ENCODE peak calls at places on chromosomes 1 and 21, in six cellular contexts. One of them, this sample, is unnamed. For H3K27me3, the result is how much of the 10 kb centered on the place peaks cover.

GRCh38 chr1:156845055-156845952 is 13.6 kb downstream of the INSRR start:
- DNase-seq in BE2C: no peak
- DNase-seq in upper lobe of right lung: no peak
- DNase-seq in psoas muscle: no peak
- DNase-seq in hepatocyte: no peak
- DNase-seq in tibial artery: no peak
- DNase-seq in this sample: no peak

GRCh38 chr21:46442938-46443337 is 15.8 kb upstream of the DIP2A start:
- DNase-seq in upper lobe of right lung: no peak
- DNase-seq in hepatocyte: no peak
- DNase-seq in BE2C: no peak
- DNase-seq in psoas muscle: no peak
- DNase-seq in tibial artery: no peak
- DNase-seq in this sample: no peak

GRCh38 chr1:59761440-59761839 is 53.3 kb upstream of the HOOK1 start:
- DNase-seq in tibial artery: no peak
- DNase-seq in psoas muscle: no peak
- DNase-seq in BE2C: no peak
- DNase-seq in upper lobe of right lung: no peak
- DNase-seq in hepatocyte: no peak
- DNase-seq in this sample: no peak

GRCh38 chr1:160997323-160998038 is 23.5 kb downstream of the F11R start:
- DNase-seq in tibial artery: peak
- DNase-seq in upper lobe of right lung: peak
- DNase-seq in hepatocyte: peak
- DNase-seq in psoas muscle: peak
- DNase-seq in BE2C: peak
- DNase-seq in this sample: peak

GRCh38 chr1:214332950-214333798 is 52.2 kb downstream of the SMYD2 start:
- DNase-seq in BE2C: peak
- DNase-seq in tibial artery: peak
- DNase-seq in upper lobe of right lung: no peak
- DNase-seq in psoas muscle: peak
- DNase-seq in hepatocyte: peak
- DNase-seq in this sample: peak

GRCh38 chr1:213883618-213884017 is 104.2 kb upstream of the PROX1 start:
- DNase-seq in BE2C: no peak
- DNase-seq in tibial artery: no peak
- DNase-seq in psoas muscle: no peak
- DNase-seq in upper lobe of right lung: no peak
- DNase-seq in hepatocyte: no peak
- DNase-seq in this sample: no peak

GRCh38 chr1:31705080-31705866 is 1.5 kb upstream of the COL16A1 start:
- DNase-seq in hepatocyte: peak
- DNase-seq in BE2C: no peak
- DNase-seq in upper lobe of right lung: no peak
- DNase-seq in psoas muscle: peak
- DNase-seq in tibial artery: peak
- DNase-seq in this sample: no peak

GRCh38 chr1:23825762-23826522 is 713 bp upstream of the HMGCL start:
- DNase-seq in hepatocyte: no peak
- DNase-seq in upper lobe of right lung: no peak
- DNase-seq in tibial artery: no peak
- DNase-seq in psoas muscle: no peak
- DNase-seq in BE2C: no peak
- DNase-seq in this sample: no peak

GRCh38 chr1:167629681-167630567 is at the start of gene RCSD1:
- DNase-seq in hepatocyte: no peak
- DNase-seq in BE2C: no peak
- DNase-seq in psoas muscle: peak
- DNase-seq in upper lobe of right lung: peak
- DNase-seq in tibial artery: no peak
- DNase-seq in this sample: no peak

GRCh38 chr1:211947396-211948295 is 87.7 kb downstream of the INTS7 start:
- DNase-seq in BE2C: no peak
- DNase-seq in upper lobe of right lung: no peak
- DNase-seq in tibial artery: no peak
- DNase-seq in psoas muscle: no peak
- DNase-seq in hepatocyte: no peak
- DNase-seq in this sample: no peak

GRCh38 chr1:203210988-203211387 is 18.5 kb downstream of the CHIT1 start:
- DNase-seq in upper lobe of right lung: no peak
- DNase-seq in hepatocyte: no peak
- DNase-seq in BE2C: no peak
- DNase-seq in tibial artery: no peak
- DNase-seq in psoas muscle: no peak
- DNase-seq in this sample: no peak

GRCh38 chr1:160850541-160850940 is 12.1 kb downstream of the CD244 start:
- DNase-seq in tibial artery: no peak
- DNase-seq in hepatocyte: no peak
- DNase-seq in BE2C: no peak
- DNase-seq in upper lobe of right lung: no peak
- DNase-seq in psoas muscle: no peak
- DNase-seq in this sample: no peak

GRCh38 chr1:53585565-53585964 is 126.4 kb downstream of the DMRTB1 start:
- DNase-seq in tibial artery: no peak
- DNase-seq in psoas muscle: no peak
- DNase-seq in upper lobe of right lung: peak
- DNase-seq in BE2C: no peak
- DNase-seq in hepatocyte: no peak
- DNase-seq in this sample: no peak

GRCh38 chr1:15371610-15372539 is 37.8 kb upstream of the EFHD2 start:
- DNase-seq in upper lobe of right lung: no peak
- DNase-seq in tibial artery: no peak
- DNase-seq in hepatocyte: no peak
- DNase-seq in BE2C: peak
- DNase-seq in psoas muscle: peak
- DNase-seq in this sample: no peak

GRCh38 chr1:227946624-227947424 is 908 bp downstream of the WNT9A start:
- DNase-seq in upper lobe of right lung: peak
- DNase-seq in tibial artery: peak
- DNase-seq in hepatocyte: peak
- DNase-seq in BE2C: peak
- DNase-seq in psoas muscle: peak
- DNase-seq in this sample: peak

GRCh38 chr1:157437301-157437700 is 115.0 kb downstream of the FCRL5 start:
- DNase-seq in hepatocyte: no peak
- DNase-seq in tibial artery: no peak
- DNase-seq in upper lobe of right lung: no peak
- DNase-seq in psoas muscle: no peak
- DNase-seq in BE2C: no peak
- DNase-seq in this sample: no peak

GRCh38 chr1:22792396-22793171 is 81.9 kb downstream of the EPHB2 start:
- DNase-seq in psoas muscle: no peak
- DNase-seq in hepatocyte: no peak
- DNase-seq in upper lobe of right lung: no peak
- DNase-seq in tibial artery: no peak
- DNase-seq in BE2C: no peak
- DNase-seq in this sample: no peak

GRCh38 chr1:36350659-36351171 is 27.3 kb upstream of the EVA1B start:
- DNase-seq in upper lobe of right lung: peak
- DNase-seq in tibial artery: peak
- DNase-seq in BE2C: no peak
- DNase-seq in hepatocyte: no peak
- DNase-seq in psoas muscle: no peak
- DNase-seq in this sample: no peak

GRCh38 chr1:27111771-27112573 is 43.0 kb downstream of the SLC9A1 start:
- DNase-seq in hepatocyte: peak
- DNase-seq in psoas muscle: peak
- DNase-seq in upper lobe of right lung: peak
- DNase-seq in tibial artery: peak
- DNase-seq in BE2C: peak
- DNase-seq in this sample: peak

GRCh38 chr21:42779431-42779861 is 99.9 kb downstream of the WDR4 start:
- DNase-seq in tibial artery: no peak
- DNase-seq in BE2C: no peak
- DNase-seq in psoas muscle: no peak
- DNase-seq in hepatocyte: no peak
- DNase-seq in upper lobe of right lung: no peak
- DNase-seq in this sample: no peak

GRCh38 chr21:42781981-42782722 is 97.2 kb downstream of the WDR4 start:
- DNase-seq in psoas muscle: no peak
- DNase-seq in hepatocyte: no peak
- DNase-seq in BE2C: peak
- DNase-seq in tibial artery: no peak
- DNase-seq in upper lobe of right lung: no peak
- DNase-seq in this sample: no peak

GRCh38 chr21:42782723-42783247 is 96.6 kb downstream of the WDR4 start:
- DNase-seq in tibial artery: no peak
- DNase-seq in psoas muscle: no peak
- DNase-seq in BE2C: no peak
- DNase-seq in upper lobe of right lung: no peak
- DNase-seq in hepatocyte: no peak
- DNase-seq in this sample: no peak

GRCh38 chr21:42784276-42784675 is 95.1 kb downstream of the WDR4 start:
- DNase-seq in upper lobe of right lung: no peak
- DNase-seq in tibial artery: peak
- DNase-seq in BE2C: no peak
- DNase-seq in psoas muscle: no peak
- DNase-seq in hepatocyte: no peak
- DNase-seq in this sample: no peak

GRCh38 chr21:42781150-42781980 is 98.0 kb downstream of the WDR4 start:
- DNase-seq in psoas muscle: no peak
- DNase-seq in upper lobe of right lung: peak
- DNase-seq in BE2C: peak
- DNase-seq in hepatocyte: peak
- DNase-seq in tibial artery: no peak
- DNase-seq in this sample: no peak
- TF ChIP-seq CTCF in psoas muscle: no peak
- TF ChIP-seq CTCF in upper lobe of right lung: no peak
- TF ChIP-seq CTCF in BE2C: peak
- TF ChIP-seq CTCF in hepatocyte: peak
- TF ChIP-seq CTCF in tibial artery: no peak
- TF ChIP-seq CTCF in this sample: no peak

GRCh38 chr1:153359241-153359640 is 1.6 kb downstream of the S100A9 start:
- DNase-seq in psoas muscle: no peak
- DNase-seq in upper lobe of right lung: no peak
- DNase-seq in BE2C: no peak
- DNase-seq in tibial artery: no peak
- DNase-seq in hepatocyte: no peak
- DNase-seq in this sample: peak
- H3K4me3 ChIP-seq in psoas muscle: no peak
- H3K4me3 ChIP-seq in upper lobe of right lung: peak
- H3K4me3 ChIP-seq in BE2C: no peak
- H3K4me3 ChIP-seq in tibial artery: no peak
- H3K4me3 ChIP-seq in hepatocyte: no peak
- H3K4me3 ChIP-seq in this sample: no peak

DNA sequence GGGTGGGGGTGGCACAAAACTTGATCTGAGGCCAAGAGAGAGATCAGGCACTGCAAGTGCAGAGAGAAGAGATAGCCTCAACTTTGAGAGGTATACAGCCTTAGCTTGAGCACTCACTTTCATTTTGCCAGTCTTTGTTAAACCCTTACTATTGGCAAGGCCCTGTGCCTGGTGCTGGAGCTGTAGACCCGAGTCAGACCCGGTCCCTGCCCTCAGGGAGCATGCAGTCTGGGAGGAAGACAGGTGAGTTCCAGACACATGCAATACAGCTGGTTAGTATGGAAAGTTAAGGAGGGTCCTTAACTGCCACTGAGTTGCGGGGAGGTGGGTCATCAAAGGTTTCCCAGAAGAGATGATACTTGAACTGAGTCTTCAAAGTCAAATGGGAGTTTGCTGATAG is 31.7 kb downstream of the RAB3B start:
- DNase-seq in hepatocyte: no peak
- DNase-seq in tibial artery: no peak
- DNase-seq in psoas muscle: no peak
- DNase-seq in upper lobe of right lung: no peak
- DNase-seq in BE2C: no peak
- DNase-seq in this sample: no peak
- H3K27me3 ChIP-seq in hepatocyte: under half
- H3K27me3 ChIP-seq in tibial artery: under half
- H3K27me3 ChIP-seq in psoas muscle: under half
- H3K27me3 ChIP-seq in upper lobe of right lung: under half
- H3K27me3 ChIP-seq in BE2C: under half
- H3K27me3 ChIP-seq in this sample: under half

DNA sequence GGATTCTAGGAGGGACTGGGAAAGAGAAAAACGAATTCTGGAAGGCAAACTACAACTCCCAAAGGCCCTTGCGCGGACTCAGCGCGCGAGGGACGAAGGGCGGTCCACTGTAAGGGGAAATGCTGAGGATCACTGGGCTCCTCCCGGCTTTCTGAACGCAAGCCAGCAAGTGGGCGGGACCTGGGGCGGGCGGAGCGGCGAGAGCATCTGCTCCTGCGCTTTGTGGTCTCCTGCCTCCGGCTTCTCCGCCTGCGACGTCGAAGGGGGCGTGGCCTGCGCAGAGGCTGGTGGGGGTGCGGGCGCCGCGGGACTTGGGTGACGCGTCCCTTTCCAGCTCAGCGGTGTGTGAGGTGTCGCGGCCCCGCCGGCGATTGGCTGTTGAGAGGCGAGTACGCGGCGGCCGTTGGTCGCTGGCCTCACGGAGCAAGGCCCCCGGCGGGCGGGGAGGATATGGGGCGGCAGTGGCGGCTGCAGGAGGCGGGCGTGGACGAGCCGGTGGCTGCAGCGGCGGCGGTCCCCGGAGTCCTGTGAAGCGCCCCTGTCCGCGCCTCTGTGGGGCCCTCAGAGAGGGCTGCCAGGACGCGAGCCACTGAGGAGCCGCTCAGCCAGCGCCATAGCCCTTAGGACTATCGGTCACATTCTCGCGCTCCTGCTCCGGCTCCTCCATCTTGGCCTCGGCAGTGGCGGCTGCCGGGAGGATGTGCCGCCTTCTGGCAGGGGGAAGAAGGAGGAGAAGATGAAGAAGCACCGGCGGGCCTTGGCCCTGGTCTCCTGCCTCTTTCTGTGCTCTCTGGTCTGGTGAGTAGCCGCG is at the start of gene SUCO:
- DNase-seq in hepatocyte: peak
- DNase-seq in tibial artery: peak
- DNase-seq in BE2C: peak
- DNase-seq in upper lobe of right lung: peak
- DNase-seq in psoas muscle: peak
- DNase-seq in this sample: peak
- TF ChIP-seq CTCF in hepatocyte: peak
- TF ChIP-seq CTCF in tibial artery: no peak
- TF ChIP-seq CTCF in BE2C: no peak
- TF ChIP-seq CTCF in upper lobe of right lung: peak
- TF ChIP-seq CTCF in psoas muscle: no peak
- TF ChIP-seq CTCF in this sample: no peak

DNA sequence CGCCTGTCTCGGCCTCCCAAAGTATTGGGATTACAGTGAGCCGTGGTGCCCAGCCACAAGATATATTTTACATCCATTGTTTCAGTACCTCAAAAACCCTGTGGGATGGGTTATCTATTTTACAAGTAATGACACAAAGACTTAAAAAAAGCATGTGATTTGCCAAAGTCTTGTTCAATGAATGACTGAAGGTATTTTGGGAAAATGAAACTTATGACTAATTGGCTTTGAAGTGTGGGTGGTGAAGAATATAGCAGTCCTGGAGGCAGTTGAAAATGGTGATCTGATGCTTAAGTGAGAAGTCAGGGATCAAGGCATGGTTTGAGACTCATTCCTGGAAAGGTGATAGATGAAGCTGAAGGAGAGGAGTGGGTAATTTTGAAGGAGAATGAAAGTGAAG is 3.0 kb downstream of the SWT1 start:
- DNase-seq in psoas muscle: no peak
- DNase-seq in tibial artery: no peak
- DNase-seq in hepatocyte: no peak
- DNase-seq in upper lobe of right lung: no peak
- DNase-seq in BE2C: no peak
- DNase-seq in this sample: no peak
- H3K4me3 ChIP-seq in psoas muscle: no peak
- H3K4me3 ChIP-seq in tibial artery: no peak
- H3K4me3 ChIP-seq in hepatocyte: no peak
- H3K4me3 ChIP-seq in upper lobe of right lung: no peak
- H3K4me3 ChIP-seq in BE2C: no peak
- H3K4me3 ChIP-seq in this sample: no peak